ENCODE peak calls at places on chromosomes 3 and 15, in six cellular contexts. One of them, this sample, is unnamed.

GRCh38 chr3:116836286-116836685 is 126.7 kb downstream of the TUSC7 start:
- DNase-seq in adrenal gland: no peak
- DNase-seq in Peyer's patch: no peak
- DNase-seq in ovary: no peak
- DNase-seq in K562: no peak
- DNase-seq in uterus: no peak
- DNase-seq in this sample: no peak

GRCh38 chr15:31364301-31365031 is 37.8 kb downstream of the KLF13 start:
- DNase-seq in Peyer's patch: peak; percentile 63
- DNase-seq in adrenal gland: no peak
- DNase-seq in ovary: no peak
- DNase-seq in K562: peak; percentile 55
- DNase-seq in uterus: no peak
- DNase-seq in this sample: peak; percentile 57

GRCh38 chr3:69914395-69914794 is 85.1 kb upstream of the SAMMSON start:
- DNase-seq in Peyer's patch: no peak
- DNase-seq in adrenal gland: no peak
- DNase-seq in ovary: no peak
- DNase-seq in uterus: no peak
- DNase-seq in K562: no peak
- DNase-seq in this sample: no peak

GRCh38 chr3:110650752-110651151 is 420.9 kb upstream of the NECTIN3 start:
- DNase-seq in K562: no peak
- DNase-seq in adrenal gland: no peak
- DNase-seq in uterus: no peak
- DNase-seq in ovary: no peak
- DNase-seq in Peyer's patch: no peak
- DNase-seq in this sample: no peak

GRCh38 chr15:68379759-68380290 is 52.1 kb downstream of the ITGA11 start:
- DNase-seq in adrenal gland: no peak
- DNase-seq in Peyer's patch: no peak
- DNase-seq in ovary: no peak
- DNase-seq in uterus: peak; percentile 7
- DNase-seq in K562: no peak
- DNase-seq in this sample: no peak

GRCh38 chr15:68820589-68821189 is at the start of gene ANP32A:
- DNase-seq in K562: peak; percentile 97
- DNase-seq in ovary: peak; percentile 99
- DNase-seq in adrenal gland: peak; percentile 96
- DNase-seq in uterus: peak; percentile 98
- DNase-seq in Peyer's patch: peak; percentile 98
- DNase-seq in this sample: peak; percentile 98

GRCh38 chr15:76163429-76164020 is 103.7 kb downstream of the TMEM266 start:
- DNase-seq in K562: no peak
- DNase-seq in Peyer's patch: no peak
- DNase-seq in adrenal gland: peak; percentile 93
- DNase-seq in uterus: peak; percentile 82
- DNase-seq in ovary: peak; percentile 77
- DNase-seq in this sample: peak; percentile 60

GRCh38 chr15:37028609-37029287 is 71.6 kb downstream of the MEIS2 start:
- DNase-seq in adrenal gland: no peak
- DNase-seq in ovary: no peak
- DNase-seq in K562: no peak
- DNase-seq in Peyer's patch: no peak
- DNase-seq in uterus: no peak
- DNase-seq in this sample: no peak

GRCh38 chr3:159619341-159619885 is 369.2 kb upstream of the IL12A start:
- DNase-seq in K562: no peak
- DNase-seq in Peyer's patch: no peak
- DNase-seq in uterus: no peak
- DNase-seq in adrenal gland: no peak
- DNase-seq in ovary: no peak
- DNase-seq in this sample: no peak

GRCh38 chr3:123469323-123469995 is 20.6 kb upstream of the ADCY5 start:
- DNase-seq in uterus: no peak
- DNase-seq in K562: no peak
- DNase-seq in Peyer's patch: no peak
- DNase-seq in ovary: no peak
- DNase-seq in adrenal gland: no peak
- DNase-seq in this sample: no peak

GRCh38 chr3:69740103-69741021 is 1.1 kb downstream of the MITF start:
- DNase-seq in K562: peak; percentile 77
- DNase-seq in uterus: peak; percentile 64
- DNase-seq in Peyer's patch: peak; percentile 56
- DNase-seq in adrenal gland: peak; percentile 32
- DNase-seq in ovary: peak; percentile 60
- DNase-seq in this sample: peak; percentile 59

GRCh38 chr15:74863239-74864056 is 9.7 kb downstream of the SCAMP2 start:
- DNase-seq in uterus: no peak
- DNase-seq in adrenal gland: peak; percentile 83
- DNase-seq in ovary: no peak
- DNase-seq in Peyer's patch: no peak
- DNase-seq in K562: no peak
- DNase-seq in this sample: no peak

GRCh38 chr15:53535886-53536285 is 223.6 kb downstream of the WDR72 start:
- DNase-seq in Peyer's patch: no peak
- DNase-seq in ovary: no peak
- DNase-seq in adrenal gland: no peak
- DNase-seq in K562: no peak
- DNase-seq in uterus: no peak
- DNase-seq in this sample: no peak

GRCh38 chr3:131591394-131591990 is 88.7 kb upstream of the MRPL3 start:
- DNase-seq in Peyer's patch: no peak
- DNase-seq in ovary: peak; percentile 33
- DNase-seq in uterus: peak; percentile 43
- DNase-seq in adrenal gland: peak; percentile 16
- DNase-seq in K562: no peak
- DNase-seq in this sample: no peak

GRCh38 chr3:150314248-150315027 is 93.7 kb upstream of the TSC22D2 start:
- DNase-seq in Peyer's patch: peak; percentile 60
- DNase-seq in adrenal gland: no peak
- DNase-seq in K562: peak; percentile 51
- DNase-seq in uterus: no peak
- DNase-seq in ovary: no peak
- DNase-seq in this sample: peak; percentile 63
- H3K27ac ChIP-seq in Peyer's patch: no peak overlapping the region
- H3K27ac ChIP-seq in adrenal gland: no peak overlapping the region
- H3K27ac ChIP-seq in K562: no peak overlapping the region
- H3K27ac ChIP-seq in uterus: no peak overlapping the region
- H3K27ac ChIP-seq in ovary: no peak overlapping the region
- H3K27ac ChIP-seq in this sample: peak overlapping the region; percentile 72

GRCh38 chr3:59460068-59460467 is 410.2 kb upstream of the CFAP20DC start:
- DNase-seq in adrenal gland: no peak
- DNase-seq in uterus: no peak
- DNase-seq in Peyer's patch: no peak
- DNase-seq in K562: no peak
- DNase-seq in ovary: no peak
- DNase-seq in this sample: no peak
- TF ChIP-seq POLR2A in adrenal gland: no peak
- TF ChIP-seq POLR2A in uterus: no peak
- TF ChIP-seq POLR2A in Peyer's patch: no peak
- TF ChIP-seq POLR2A in K562: no peak
- TF ChIP-seq POLR2A in ovary: no peak
- TF ChIP-seq POLR2A in this sample: no peak

GRCh38 chr3:45995370-45996192 is at the start of gene FYCO1:
- DNase-seq in ovary: peak; percentile 94
- DNase-seq in K562: peak; percentile 95
- DNase-seq in Peyer's patch: peak; percentile 94
- DNase-seq in uterus: peak; percentile 92
- DNase-seq in adrenal gland: peak; percentile 95
- DNase-seq in this sample: peak; percentile 95

GRCh38 chr3:46001178-46001577 is 5.6 kb upstream of the FYCO1 start:
- DNase-seq in adrenal gland: no peak
- DNase-seq in uterus: no peak
- DNase-seq in Peyer's patch: no peak
- DNase-seq in ovary: no peak
- DNase-seq in K562: no peak
- DNase-seq in this sample: no peak

GRCh38 chr3:45993421-45994027 is 2.1 kb downstream of the FYCO1 start:
- DNase-seq in adrenal gland: no peak
- DNase-seq in Peyer's patch: no peak
- DNase-seq in uterus: no peak
- DNase-seq in K562: no peak
- DNase-seq in ovary: no peak
- DNase-seq in this sample: no peak

GRCh38 chr3:45994661-45995369 is 809 bp downstream of the FYCO1 start:
- DNase-seq in ovary: peak; percentile 45
- DNase-seq in uterus: peak; percentile 32
- DNase-seq in adrenal gland: peak; percentile 36
- DNase-seq in K562: peak; percentile 52
- DNase-seq in Peyer's patch: peak; percentile 61
- DNase-seq in this sample: peak; percentile 54

DNA sequence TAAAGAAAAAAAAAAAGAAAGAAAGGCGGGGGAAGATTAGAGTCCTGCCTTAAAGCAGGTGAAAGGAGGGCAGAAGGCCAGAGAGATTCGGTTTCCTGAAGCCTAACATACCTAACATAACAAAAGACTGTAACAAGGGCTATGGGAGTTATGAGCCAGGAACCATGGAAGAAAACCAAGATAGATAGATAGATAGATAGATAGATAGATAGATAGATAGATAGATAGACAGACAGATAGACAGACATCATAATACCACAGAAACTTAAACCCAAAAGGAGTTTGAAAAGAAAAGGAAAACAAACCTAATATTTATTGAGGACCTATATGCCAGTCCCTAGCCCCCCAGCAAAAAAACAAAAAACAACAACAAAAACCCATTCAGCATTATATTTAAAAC is 2.3 kb upstream of the FYCO1 start:
- DNase-seq in uterus: no peak
- DNase-seq in adrenal gland: no peak
- DNase-seq in ovary: no peak
- DNase-seq in Peyer's patch: no peak
- DNase-seq in K562: no peak
- DNase-seq in this sample: no peak
- H3K27ac ChIP-seq in uterus: no peak overlapping the region
- H3K27ac ChIP-seq in adrenal gland: no peak overlapping the region
- H3K27ac ChIP-seq in ovary: no peak overlapping the region
- H3K27ac ChIP-seq in Peyer's patch: no peak overlapping the region
- H3K27ac ChIP-seq in K562: no peak overlapping the region
- H3K27ac ChIP-seq in this sample: no peak overlapping the region

GRCh38 chr3:170046269-170047132 is 8.7 kb downstream of the GPR160 start:
- DNase-seq in adrenal gland: no peak
- DNase-seq in K562: no peak
- DNase-seq in ovary: no peak
- DNase-seq in uterus: no peak
- DNase-seq in Peyer's patch: no peak
- DNase-seq in this sample: no peak

GRCh38 chr3:170047133-170047404 is 9.3 kb downstream of the GPR160 start:
- DNase-seq in K562: no peak
- DNase-seq in Peyer's patch: no peak
- DNase-seq in adrenal gland: no peak
- DNase-seq in uterus: no peak
- DNase-seq in ovary: no peak
- DNase-seq in this sample: no peak

GRCh38 chr3:170044280-170044679 is 6.5 kb downstream of the GPR160 start:
- DNase-seq in adrenal gland: no peak
- DNase-seq in K562: no peak
- DNase-seq in Peyer's patch: no peak
- DNase-seq in ovary: no peak
- DNase-seq in uterus: no peak
- DNase-seq in this sample: no peak

GRCh38 chr3:170043506-170043905 is 5.7 kb downstream of the GPR160 start:
- DNase-seq in adrenal gland: no peak
- DNase-seq in Peyer's patch: no peak
- DNase-seq in K562: no peak
- DNase-seq in uterus: no peak
- DNase-seq in ovary: no peak
- DNase-seq in this sample: no peak

DNA sequence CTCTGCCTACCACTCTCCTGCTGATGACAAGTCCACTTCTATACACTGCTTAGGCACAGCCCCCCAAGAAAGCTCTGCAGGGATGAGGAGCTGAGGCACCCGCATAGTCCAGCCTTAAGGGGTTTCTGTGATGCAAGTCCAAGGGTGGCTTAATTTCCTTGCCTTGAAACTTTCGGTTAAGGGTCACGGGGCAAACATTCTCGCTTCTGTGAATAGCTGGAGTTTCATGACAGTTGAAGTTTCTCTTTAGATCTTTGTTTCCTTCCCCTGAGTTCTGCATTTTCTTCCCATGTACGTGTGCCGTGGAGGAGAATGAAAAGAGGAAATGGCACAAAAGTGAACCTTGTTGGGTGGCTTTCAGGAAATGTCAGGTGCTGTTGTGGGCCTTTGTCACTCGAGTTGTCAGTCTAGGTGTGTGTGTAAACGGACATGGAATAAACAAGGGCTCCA is 7.0 kb downstream of the GPR160 start:
- DNase-seq in ovary: no peak
- DNase-seq in adrenal gland: no peak
- DNase-seq in uterus: no peak
- DNase-seq in K562: no peak
- DNase-seq in Peyer's patch: no peak
- DNase-seq in this sample: peak; percentile 49
- TF ChIP-seq POLR2A in ovary: no peak
- TF ChIP-seq POLR2A in adrenal gland: no peak
- TF ChIP-seq POLR2A in uterus: no peak
- TF ChIP-seq POLR2A in K562: no peak
- TF ChIP-seq POLR2A in Peyer's patch: no peak
- TF ChIP-seq POLR2A in this sample: peak; percentile 16

GRCh38 chr3:64222501-64222900 is 2.8 kb downstream of the PRICKLE2 start:
- DNase-seq in ovary: no peak
- DNase-seq in uterus: no peak
- DNase-seq in Peyer's patch: no peak
- DNase-seq in K562: no peak
- DNase-seq in adrenal gland: no peak
- DNase-seq in this sample: no peak
- H3K27ac ChIP-seq in ovary: no peak overlapping the region
- H3K27ac ChIP-seq in uterus: peak overlapping the region; percentile 76
- H3K27ac ChIP-seq in Peyer's patch: no peak overlapping the region
- H3K27ac ChIP-seq in K562: no peak overlapping the region
- H3K27ac ChIP-seq in adrenal gland: no peak overlapping the region
- H3K27ac ChIP-seq in this sample: peak overlapping the region; percentile 64

DNA sequence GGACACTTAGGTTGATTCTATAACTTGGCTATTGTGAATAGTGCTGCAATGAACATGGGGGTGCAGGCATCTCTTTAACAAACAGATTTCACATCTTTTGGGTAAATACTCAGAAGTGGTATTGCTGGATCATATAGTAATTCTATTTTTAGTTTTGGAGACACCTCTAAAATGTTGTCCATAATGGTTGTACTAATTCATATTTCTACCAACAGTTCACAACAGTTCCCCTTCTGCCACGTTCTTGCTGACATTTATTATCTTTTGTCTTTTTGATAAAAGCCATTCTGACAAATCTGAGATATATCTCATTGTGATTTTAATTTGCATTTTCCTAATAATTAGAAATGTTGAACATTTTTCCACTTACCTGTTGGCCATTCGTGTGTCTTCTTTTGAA is 19.5 kb downstream of the CX3CR1 start:
- DNase-seq in Peyer's patch: no peak
- DNase-seq in adrenal gland: no peak
- DNase-seq in uterus: no peak
- DNase-seq in K562: no peak
- DNase-seq in ovary: no peak
- DNase-seq in this sample: no peak
- TF ChIP-seq POLR2A in Peyer's patch: no peak
- TF ChIP-seq POLR2A in adrenal gland: no peak
- TF ChIP-seq POLR2A in uterus: no peak
- TF ChIP-seq POLR2A in K562: no peak
- TF ChIP-seq POLR2A in ovary: no peak
- TF ChIP-seq POLR2A in this sample: no peak

GRCh38 chr3:12810963-12811362 is 14.5 kb downstream of the CAND2 start:
- DNase-seq in adrenal gland: no peak
- DNase-seq in ovary: no peak
- DNase-seq in K562: peak; percentile 41
- DNase-seq in uterus: no peak
- DNase-seq in Peyer's patch: no peak
- DNase-seq in this sample: no peak
- H3K27ac ChIP-seq in adrenal gland: no peak overlapping the region
- H3K27ac ChIP-seq in ovary: no peak overlapping the region
- H3K27ac ChIP-seq in K562: peak overlapping the region; percentile 13
- H3K27ac ChIP-seq in uterus: peak overlapping the region; percentile 89
- H3K27ac ChIP-seq in Peyer's patch: no peak overlapping the region
- H3K27ac ChIP-seq in this sample: peak overlapping the region; percentile 84

This sample was measured in transverse colon.